ENCODE peak calls at places on chromosome 20, in ten cellular contexts. One of them, this sample, is unnamed.

GRCh38 chr20:2108987-2109386 is 7.4 kb downstream of the STK35 start:
- DNase-seq in heart left ventricle: no peak
- DNase-seq in mesothelial cell of epicardium: no peak
- DNase-seq in activated CD8-positive, alpha-beta T cell treated with anti-CD3 and anti-CD28 coated beads for 36 hours: no peak
- DNase-seq in lower leg skin: no peak
- DNase-seq in NB4: no peak
- DNase-seq in GM06990: no peak
- DNase-seq in HCT116: peak
- DNase-seq in right atrium auricular region: peak
- DNase-seq in neural progenitor cell: no peak
- DNase-seq in this sample: no peak

GRCh38 chr20:37987602-37988290 is 45.5 kb downstream of the TTI1 start:
- DNase-seq in heart left ventricle: no peak
- DNase-seq in mesothelial cell of epicardium: peak
- DNase-seq in activated CD8-positive, alpha-beta T cell treated with anti-CD3 and anti-CD28 coated beads for 36 hours: no peak
- DNase-seq in lower leg skin: no peak
- DNase-seq in NB4: no peak
- DNase-seq in GM06990: no peak
- DNase-seq in HCT116: no peak
- DNase-seq in right atrium auricular region: no peak
- DNase-seq in neural progenitor cell: no peak
- DNase-seq in this sample: no peak

GRCh38 chr20:576156-576555 is 32.6 kb upstream of the CSNK2A1 start:
- DNase-seq in heart left ventricle: no peak
- DNase-seq in mesothelial cell of epicardium: no peak
- DNase-seq in activated CD8-positive, alpha-beta T cell treated with anti-CD3 and anti-CD28 coated beads for 36 hours: no peak
- DNase-seq in lower leg skin: no peak
- DNase-seq in NB4: no peak
- DNase-seq in GM06990: no peak
- DNase-seq in HCT116: no peak
- DNase-seq in right atrium auricular region: no peak
- DNase-seq in neural progenitor cell: no peak
- DNase-seq in this sample: no peak

GRCh38 chr20:24675651-24676352 is 206.4 kb downstream of the SYNDIG1 start:
- DNase-seq in heart left ventricle: no peak
- DNase-seq in mesothelial cell of epicardium: no peak
- DNase-seq in activated CD8-positive, alpha-beta T cell treated with anti-CD3 and anti-CD28 coated beads for 36 hours: no peak
- DNase-seq in lower leg skin: no peak
- DNase-seq in NB4: no peak
- DNase-seq in GM06990: no peak
- DNase-seq in HCT116: no peak
- DNase-seq in right atrium auricular region: no peak
- DNase-seq in neural progenitor cell: no peak
- DNase-seq in this sample: no peak

GRCh38 chr20:32240220-32240619 is 32.5 kb downstream of the POFUT1 start:
- DNase-seq in heart left ventricle: no peak
- DNase-seq in mesothelial cell of epicardium: no peak
- DNase-seq in activated CD8-positive, alpha-beta T cell treated with anti-CD3 and anti-CD28 coated beads for 36 hours: no peak
- DNase-seq in lower leg skin: no peak
- DNase-seq in NB4: no peak
- DNase-seq in GM06990: no peak
- DNase-seq in HCT116: no peak
- DNase-seq in right atrium auricular region: no peak
- DNase-seq in neural progenitor cell: peak
- DNase-seq in this sample: no peak

GRCh38 chr20:48932375-48932941 is 10.9 kb downstream of the ARFGEF2 start:
- DNase-seq in heart left ventricle: no peak
- DNase-seq in mesothelial cell of epicardium: no peak
- DNase-seq in activated CD8-positive, alpha-beta T cell treated with anti-CD3 and anti-CD28 coated beads for 36 hours: no peak
- DNase-seq in lower leg skin: no peak
- DNase-seq in NB4: no peak
- DNase-seq in GM06990: no peak
- DNase-seq in HCT116: no peak
- DNase-seq in right atrium auricular region: no peak
- DNase-seq in neural progenitor cell: no peak
- DNase-seq in this sample: no peak

GRCh38 chr20:31560900-31561598 is 44.0 kb upstream of the ID1 start:
- DNase-seq in heart left ventricle: no peak
- DNase-seq in mesothelial cell of epicardium: no peak
- DNase-seq in activated CD8-positive, alpha-beta T cell treated with anti-CD3 and anti-CD28 coated beads for 36 hours: no peak
- DNase-seq in lower leg skin: peak
- DNase-seq in NB4: no peak
- DNase-seq in GM06990: no peak
- DNase-seq in HCT116: peak
- DNase-seq in right atrium auricular region: no peak
- DNase-seq in neural progenitor cell: no peak
- DNase-seq in this sample: no peak

GRCh38 chr20:137668-138131 is 4.7 kb upstream of the DEFB126 start:
- DNase-seq in heart left ventricle: no peak
- DNase-seq in mesothelial cell of epicardium: no peak
- DNase-seq in activated CD8-positive, alpha-beta T cell treated with anti-CD3 and anti-CD28 coated beads for 36 hours: peak
- DNase-seq in lower leg skin: no peak
- DNase-seq in NB4: peak
- DNase-seq in GM06990: peak
- DNase-seq in HCT116: peak
- DNase-seq in right atrium auricular region: no peak
- DNase-seq in neural progenitor cell: no peak
- DNase-seq in this sample: no peak

GRCh38 chr20:44268802-44269201 is 21.7 kb downstream of the GDAP1L1 start:
- DNase-seq in heart left ventricle: no peak
- DNase-seq in mesothelial cell of epicardium: no peak
- DNase-seq in activated CD8-positive, alpha-beta T cell treated with anti-CD3 and anti-CD28 coated beads for 36 hours: no peak
- DNase-seq in lower leg skin: no peak
- DNase-seq in NB4: no peak
- DNase-seq in GM06990: no peak
- DNase-seq in HCT116: no peak
- DNase-seq in right atrium auricular region: no peak
- DNase-seq in neural progenitor cell: no peak
- DNase-seq in this sample: no peak

GRCh38 chr20:44274303-44275017 is 27.4 kb downstream of the GDAP1L1 start:
- DNase-seq in heart left ventricle: no peak
- DNase-seq in mesothelial cell of epicardium: no peak
- DNase-seq in activated CD8-positive, alpha-beta T cell treated with anti-CD3 and anti-CD28 coated beads for 36 hours: no peak
- DNase-seq in lower leg skin: no peak
- DNase-seq in NB4: no peak
- DNase-seq in GM06990: no peak
- DNase-seq in HCT116: no peak
- DNase-seq in right atrium auricular region: no peak
- DNase-seq in neural progenitor cell: no peak
- DNase-seq in this sample: no peak

GRCh38 chr20:44273231-44274215 is 26.4 kb downstream of the GDAP1L1 start:
- DNase-seq in heart left ventricle: no peak
- DNase-seq in mesothelial cell of epicardium: no peak
- DNase-seq in activated CD8-positive, alpha-beta T cell treated with anti-CD3 and anti-CD28 coated beads for 36 hours: peak
- DNase-seq in lower leg skin: no peak
- DNase-seq in NB4: no peak
- DNase-seq in GM06990: no peak
- DNase-seq in HCT116: no peak
- DNase-seq in right atrium auricular region: no peak
- DNase-seq in neural progenitor cell: no peak
- DNase-seq in this sample: no peak

DNA sequence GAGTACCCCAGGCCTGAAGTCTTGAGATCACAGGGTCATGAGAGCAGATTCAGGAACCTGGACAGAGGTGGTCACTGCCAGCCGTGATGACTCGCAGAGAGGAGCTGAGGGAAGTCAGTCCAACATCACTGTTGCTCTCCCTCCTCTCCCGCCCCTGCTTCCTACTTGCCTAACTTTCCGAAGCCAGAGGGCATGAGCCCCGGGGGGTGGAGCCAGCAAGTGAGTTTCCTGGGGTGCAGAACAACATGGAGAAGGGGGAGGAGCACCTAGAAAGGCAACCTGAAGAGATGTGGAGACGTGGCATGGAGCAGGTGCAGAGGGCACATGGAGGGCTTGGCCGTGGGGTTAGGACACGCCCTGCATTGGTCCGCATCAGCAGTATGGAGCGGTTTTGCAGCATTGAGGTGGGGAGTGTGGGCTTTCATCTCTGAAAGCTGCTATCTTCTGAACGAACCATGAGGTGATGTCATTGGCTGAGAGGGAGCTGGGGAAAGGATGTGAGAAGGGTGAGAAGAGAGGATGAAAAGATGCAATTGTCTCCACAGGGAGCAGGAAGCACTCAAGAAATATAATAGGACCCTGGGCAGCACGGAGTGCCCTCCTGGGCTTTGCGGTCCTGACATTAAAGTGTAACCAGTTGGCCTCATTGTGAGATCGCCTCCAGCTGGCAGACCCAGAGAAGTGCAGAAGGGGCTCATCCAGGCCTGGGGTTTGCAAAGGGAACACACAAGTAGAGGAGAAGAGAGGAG is 25.0 kb downstream of the GDAP1L1 start:
- DNase-seq in heart left ventricle: no peak
- DNase-seq in mesothelial cell of epicardium: no peak
- DNase-seq in activated CD8-positive, alpha-beta T cell treated with anti-CD3 and anti-CD28 coated beads for 36 hours: peak
- DNase-seq in lower leg skin: no peak
- DNase-seq in NB4: peak
- DNase-seq in GM06990: no peak
- DNase-seq in HCT116: no peak
- DNase-seq in right atrium auricular region: no peak
- DNase-seq in neural progenitor cell: peak
- DNase-seq in this sample: no peak
- TF ChIP-seq CTCF in heart left ventricle: no peak
- TF ChIP-seq CTCF in mesothelial cell of epicardium: no peak
- TF ChIP-seq CTCF in activated CD8-positive, alpha-beta T cell treated with anti-CD3 and anti-CD28 coated beads for 36 hours: peak
- TF ChIP-seq CTCF in lower leg skin: no peak
- TF ChIP-seq CTCF in NB4: peak
- TF ChIP-seq CTCF in GM06990: peak
- TF ChIP-seq CTCF in HCT116: peak
- TF ChIP-seq CTCF in right atrium auricular region: no peak
- TF ChIP-seq CTCF in neural progenitor cell: peak
- TF ChIP-seq CTCF in this sample: peak

GRCh38 chr20:12966468-12967085 is 42.2 kb upstream of the SPTLC3 start:
- DNase-seq in heart left ventricle: no peak
- DNase-seq in mesothelial cell of epicardium: no peak
- DNase-seq in activated CD8-positive, alpha-beta T cell treated with anti-CD3 and anti-CD28 coated beads for 36 hours: no peak
- DNase-seq in lower leg skin: no peak
- DNase-seq in NB4: peak
- DNase-seq in GM06990: no peak
- DNase-seq in HCT116: no peak
- DNase-seq in right atrium auricular region: no peak
- DNase-seq in neural progenitor cell: peak
- DNase-seq in this sample: no peak
- TF ChIP-seq CTCF in heart left ventricle: no peak
- TF ChIP-seq CTCF in mesothelial cell of epicardium: peak
- TF ChIP-seq CTCF in activated CD8-positive, alpha-beta T cell treated with anti-CD3 and anti-CD28 coated beads for 36 hours: no peak
- TF ChIP-seq CTCF in lower leg skin: no peak
- TF ChIP-seq CTCF in NB4: no peak
- TF ChIP-seq CTCF in GM06990: peak
- TF ChIP-seq CTCF in HCT116: no peak
- TF ChIP-seq CTCF in right atrium auricular region: peak
- TF ChIP-seq CTCF in neural progenitor cell: peak
- TF ChIP-seq CTCF in this sample: peak

GRCh38 chr20:61852268-61853072 is 213.2 kb downstream of the TAF4 start:
- DNase-seq in heart left ventricle: no peak
- DNase-seq in mesothelial cell of epicardium: no peak
- DNase-seq in activated CD8-positive, alpha-beta T cell treated with anti-CD3 and anti-CD28 coated beads for 36 hours: no peak
- DNase-seq in lower leg skin: no peak
- DNase-seq in NB4: no peak
- DNase-seq in GM06990: no peak
- DNase-seq in HCT116: no peak
- DNase-seq in right atrium auricular region: no peak
- DNase-seq in neural progenitor cell: no peak
- DNase-seq in this sample: no peak

GRCh38 chr20:61850926-61851900 is 214.5 kb downstream of the TAF4 start:
- DNase-seq in heart left ventricle: no peak
- DNase-seq in mesothelial cell of epicardium: no peak
- DNase-seq in activated CD8-positive, alpha-beta T cell treated with anti-CD3 and anti-CD28 coated beads for 36 hours: no peak
- DNase-seq in lower leg skin: no peak
- DNase-seq in NB4: no peak
- DNase-seq in GM06990: no peak
- DNase-seq in HCT116: no peak
- DNase-seq in right atrium auricular region: no peak
- DNase-seq in neural progenitor cell: no peak
- DNase-seq in this sample: no peak

GRCh38 chr20:61856626-61857413 is 208.9 kb downstream of the TAF4 start:
- DNase-seq in heart left ventricle: no peak
- DNase-seq in mesothelial cell of epicardium: no peak
- DNase-seq in activated CD8-positive, alpha-beta T cell treated with anti-CD3 and anti-CD28 coated beads for 36 hours: no peak
- DNase-seq in lower leg skin: no peak
- DNase-seq in NB4: no peak
- DNase-seq in GM06990: no peak
- DNase-seq in HCT116: no peak
- DNase-seq in right atrium auricular region: no peak
- DNase-seq in neural progenitor cell: no peak
- DNase-seq in this sample: no peak

GRCh38 chr20:61850457-61850856 is 215.2 kb downstream of the TAF4 start:
- DNase-seq in heart left ventricle: no peak
- DNase-seq in mesothelial cell of epicardium: no peak
- DNase-seq in activated CD8-positive, alpha-beta T cell treated with anti-CD3 and anti-CD28 coated beads for 36 hours: no peak
- DNase-seq in lower leg skin: no peak
- DNase-seq in NB4: no peak
- DNase-seq in GM06990: no peak
- DNase-seq in HCT116: no peak
- DNase-seq in right atrium auricular region: no peak
- DNase-seq in neural progenitor cell: no peak
- DNase-seq in this sample: no peak

DNA sequence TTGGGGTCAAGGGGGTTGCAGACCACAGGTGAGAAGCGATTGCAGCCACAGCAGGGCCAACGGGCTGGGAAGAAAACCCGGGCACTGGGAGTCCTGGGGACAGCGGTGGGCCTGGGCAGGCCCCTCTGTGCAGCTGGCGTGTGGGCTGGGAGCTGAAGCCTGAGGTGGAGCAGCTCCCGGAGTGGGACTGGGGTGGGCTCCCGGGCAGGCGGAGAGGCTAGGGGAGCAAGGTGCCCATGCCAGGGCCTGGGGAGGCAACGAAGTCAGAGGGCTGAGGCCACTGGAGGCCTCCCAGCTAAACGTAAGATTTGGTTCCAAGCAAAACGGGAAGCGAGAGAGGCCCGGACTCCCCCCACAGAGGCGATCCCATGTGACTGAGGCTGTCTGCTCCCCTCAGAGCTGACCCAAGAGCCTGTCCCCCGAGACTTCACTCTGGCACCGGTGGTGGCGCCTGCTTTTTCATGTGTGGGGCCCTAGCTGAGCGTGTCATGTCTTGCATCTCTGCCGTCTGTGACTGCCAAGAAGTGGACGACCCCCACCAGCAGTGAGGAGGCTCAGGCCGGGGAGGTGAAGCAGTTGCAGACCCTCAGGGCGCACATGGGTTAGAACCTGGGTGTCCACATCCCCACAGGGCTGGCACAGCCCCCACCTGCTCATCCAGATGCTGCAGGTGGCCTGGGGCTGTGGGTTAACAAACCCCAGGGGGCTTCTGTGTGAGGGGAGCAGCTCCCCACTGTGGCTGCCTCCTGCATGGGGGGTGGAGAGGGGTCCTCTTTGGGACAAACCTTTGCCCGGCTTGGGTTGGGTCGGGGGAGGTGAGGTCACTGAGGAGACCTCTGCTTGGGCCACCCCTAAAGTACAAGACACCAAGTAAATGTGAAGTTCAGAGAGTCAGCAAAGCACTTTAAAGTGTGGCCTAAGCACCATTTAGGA is 212.3 kb downstream of the TAF4 start:
- DNase-seq in heart left ventricle: no peak
- DNase-seq in mesothelial cell of epicardium: no peak
- DNase-seq in activated CD8-positive, alpha-beta T cell treated with anti-CD3 and anti-CD28 coated beads for 36 hours: no peak
- DNase-seq in lower leg skin: no peak
- DNase-seq in NB4: peak
- DNase-seq in GM06990: no peak
- DNase-seq in HCT116: no peak
- DNase-seq in right atrium auricular region: no peak
- DNase-seq in neural progenitor cell: no peak
- DNase-seq in this sample: no peak
- TF ChIP-seq CTCF in heart left ventricle: no peak
- TF ChIP-seq CTCF in mesothelial cell of epicardium: no peak
- TF ChIP-seq CTCF in activated CD8-positive, alpha-beta T cell treated with anti-CD3 and anti-CD28 coated beads for 36 hours: no peak
- TF ChIP-seq CTCF in lower leg skin: no peak
- TF ChIP-seq CTCF in NB4: no peak
- TF ChIP-seq CTCF in GM06990: no peak
- TF ChIP-seq CTCF in HCT116: no peak
- TF ChIP-seq CTCF in right atrium auricular region: no peak
- TF ChIP-seq CTCF in neural progenitor cell: no peak
- TF ChIP-seq CTCF in this sample: no peak

GRCh38 chr20:60999256-60999655 is 252.8 kb upstream of the CDH4 start:
- DNase-seq in heart left ventricle: no peak
- DNase-seq in mesothelial cell of epicardium: no peak
- DNase-seq in activated CD8-positive, alpha-beta T cell treated with anti-CD3 and anti-CD28 coated beads for 36 hours: no peak
- DNase-seq in lower leg skin: no peak
- DNase-seq in NB4: no peak
- DNase-seq in GM06990: no peak
- DNase-seq in HCT116: no peak
- DNase-seq in right atrium auricular region: no peak
- DNase-seq in neural progenitor cell: no peak
- DNase-seq in this sample: no peak

GRCh38 chr20:60990647-60991046 is 261.4 kb upstream of the CDH4 start:
- DNase-seq in heart left ventricle: no peak
- DNase-seq in mesothelial cell of epicardium: no peak
- DNase-seq in activated CD8-positive, alpha-beta T cell treated with anti-CD3 and anti-CD28 coated beads for 36 hours: no peak
- DNase-seq in lower leg skin: no peak
- DNase-seq in NB4: no peak
- DNase-seq in GM06990: no peak
- DNase-seq in HCT116: no peak
- DNase-seq in right atrium auricular region: no peak
- DNase-seq in neural progenitor cell: no peak
- DNase-seq in this sample: no peak

DNA sequence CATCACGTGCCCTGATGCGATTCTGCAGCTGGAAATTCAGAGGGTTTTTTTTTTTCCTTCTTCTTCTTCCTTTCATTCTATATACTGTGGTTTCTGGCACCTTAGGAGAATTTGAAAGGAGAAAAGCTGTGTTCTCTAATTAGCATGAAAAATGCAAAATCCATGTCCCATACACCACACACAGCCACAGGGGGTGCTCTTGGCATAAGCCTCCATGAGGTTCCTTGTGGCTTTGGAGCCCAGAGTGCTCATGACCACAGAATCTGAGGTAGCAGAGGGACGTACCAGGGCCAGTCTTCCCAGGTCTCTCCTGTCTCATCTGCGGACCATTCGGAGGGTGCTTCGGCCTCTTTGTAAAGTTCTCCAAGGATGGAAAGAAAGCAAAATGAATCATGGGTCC is 258.4 kb upstream of the CDH4 start:
- DNase-seq in heart left ventricle: no peak
- DNase-seq in mesothelial cell of epicardium: no peak
- DNase-seq in activated CD8-positive, alpha-beta T cell treated with anti-CD3 and anti-CD28 coated beads for 36 hours: no peak
- DNase-seq in lower leg skin: no peak
- DNase-seq in NB4: peak
- DNase-seq in GM06990: no peak
- DNase-seq in HCT116: no peak
- DNase-seq in right atrium auricular region: no peak
- DNase-seq in neural progenitor cell: no peak
- DNase-seq in this sample: no peak
- TF ChIP-seq CTCF in heart left ventricle: no peak
- TF ChIP-seq CTCF in mesothelial cell of epicardium: no peak
- TF ChIP-seq CTCF in activated CD8-positive, alpha-beta T cell treated with anti-CD3 and anti-CD28 coated beads for 36 hours: no peak
- TF ChIP-seq CTCF in lower leg skin: no peak
- TF ChIP-seq CTCF in NB4: peak
- TF ChIP-seq CTCF in GM06990: no peak
- TF ChIP-seq CTCF in HCT116: no peak
- TF ChIP-seq CTCF in right atrium auricular region: no peak
- TF ChIP-seq CTCF in neural progenitor cell: peak
- TF ChIP-seq CTCF in this sample: no peak